ENCODE peak calls at places on chromosomes 3 and 15, in nine cellular contexts. One of them, this sample, is unnamed.

GRCh38 chr15:29449136-29449535 is 179.5 kb upstream of the NSMCE3 start:
- DNase-seq in left ventricle myocardium superior: no peak
- DNase-seq in neural crest cell: peak
- DNase-seq in activated CD4-positive, CD25-positive, alpha-beta regulatory T cell treated with anti-CD3 and anti-CD28 coated beads, Interleukin-2, amount 50 U/mL, for 16 hours: no peak
- DNase-seq in lower lobe of right lung: no peak
- DNase-seq in T-helper 2 cell: no peak
- DNase-seq in omental fat pad: no peak
- DNase-seq in Ammon's horn: no peak
- DNase-seq in SW480: peak
- DNase-seq in this sample: peak

GRCh38 chr3:54936561-54936960 is 8.7 kb upstream of the LRTM1 start:
- DNase-seq in T-helper 2 cell: no peak
- DNase-seq in Ammon's horn: no peak
- DNase-seq in neural crest cell: no peak
- DNase-seq in lower lobe of right lung: no peak
- DNase-seq in activated CD4-positive, CD25-positive, alpha-beta regulatory T cell treated with anti-CD3 and anti-CD28 coated beads, Interleukin-2, amount 50 U/mL, for 16 hours: no peak
- DNase-seq in omental fat pad: no peak
- DNase-seq in left ventricle myocardium superior: no peak
- DNase-seq in SW480: no peak
- DNase-seq in this sample: no peak

GRCh38 chr3:123611077-123611476 is 26.2 kb upstream of the HACD2 start:
- DNase-seq in activated CD4-positive, CD25-positive, alpha-beta regulatory T cell treated with anti-CD3 and anti-CD28 coated beads, Interleukin-2, amount 50 U/mL, for 16 hours: no peak
- DNase-seq in Ammon's horn: no peak
- DNase-seq in omental fat pad: no peak
- DNase-seq in T-helper 2 cell: no peak
- DNase-seq in SW480: no peak
- DNase-seq in lower lobe of right lung: no peak
- DNase-seq in left ventricle myocardium superior: no peak
- DNase-seq in neural crest cell: no peak
- DNase-seq in this sample: no peak

GRCh38 chr3:49357466-49358216 is 512 bp downstream of the GPX1 start:
- DNase-seq in left ventricle myocardium superior: peak
- DNase-seq in Ammon's horn: no peak
- DNase-seq in T-helper 2 cell: peak
- DNase-seq in omental fat pad: no peak
- DNase-seq in SW480: peak
- DNase-seq in activated CD4-positive, CD25-positive, alpha-beta regulatory T cell treated with anti-CD3 and anti-CD28 coated beads, Interleukin-2, amount 50 U/mL, for 16 hours: peak
- DNase-seq in neural crest cell: no peak
- DNase-seq in lower lobe of right lung: peak
- DNase-seq in this sample: peak

GRCh38 chr3:55285156-55285555 is 201.9 kb downstream of the WNT5A start:
- DNase-seq in omental fat pad: no peak
- DNase-seq in lower lobe of right lung: no peak
- DNase-seq in left ventricle myocardium superior: no peak
- DNase-seq in activated CD4-positive, CD25-positive, alpha-beta regulatory T cell treated with anti-CD3 and anti-CD28 coated beads, Interleukin-2, amount 50 U/mL, for 16 hours: no peak
- DNase-seq in Ammon's horn: no peak
- DNase-seq in T-helper 2 cell: no peak
- DNase-seq in SW480: no peak
- DNase-seq in neural crest cell: no peak
- DNase-seq in this sample: no peak

GRCh38 chr3:124033360-124034015 is 41.6 kb upstream of the ROPN1 start:
- DNase-seq in lower lobe of right lung: peak
- DNase-seq in activated CD4-positive, CD25-positive, alpha-beta regulatory T cell treated with anti-CD3 and anti-CD28 coated beads, Interleukin-2, amount 50 U/mL, for 16 hours: no peak
- DNase-seq in Ammon's horn: no peak
- DNase-seq in SW480: no peak
- DNase-seq in omental fat pad: no peak
- DNase-seq in left ventricle myocardium superior: peak
- DNase-seq in T-helper 2 cell: peak
- DNase-seq in neural crest cell: no peak
- DNase-seq in this sample: peak

GRCh38 chr15:99097441-99098410 is 7.2 kb upstream of the SYNM start:
- DNase-seq in activated CD4-positive, CD25-positive, alpha-beta regulatory T cell treated with anti-CD3 and anti-CD28 coated beads, Interleukin-2, amount 50 U/mL, for 16 hours: no peak
- DNase-seq in SW480: no peak
- DNase-seq in T-helper 2 cell: no peak
- DNase-seq in neural crest cell: no peak
- DNase-seq in omental fat pad: no peak
- DNase-seq in lower lobe of right lung: no peak
- DNase-seq in Ammon's horn: no peak
- DNase-seq in left ventricle myocardium superior: no peak
- DNase-seq in this sample: no peak

GRCh38 chr3:87309601-87310000 is 33.2 kb upstream of the POU1F1 start:
- DNase-seq in left ventricle myocardium superior: no peak
- DNase-seq in neural crest cell: no peak
- DNase-seq in omental fat pad: no peak
- DNase-seq in lower lobe of right lung: no peak
- DNase-seq in Ammon's horn: no peak
- DNase-seq in SW480: peak
- DNase-seq in T-helper 2 cell: no peak
- DNase-seq in activated CD4-positive, CD25-positive, alpha-beta regulatory T cell treated with anti-CD3 and anti-CD28 coated beads, Interleukin-2, amount 50 U/mL, for 16 hours: no peak
- DNase-seq in this sample: no peak

GRCh38 chr3:136919799-136920580 is 37.8 kb upstream of the IL20RB start:
- DNase-seq in left ventricle myocardium superior: no peak
- DNase-seq in SW480: no peak
- DNase-seq in activated CD4-positive, CD25-positive, alpha-beta regulatory T cell treated with anti-CD3 and anti-CD28 coated beads, Interleukin-2, amount 50 U/mL, for 16 hours: no peak
- DNase-seq in omental fat pad: no peak
- DNase-seq in lower lobe of right lung: no peak
- DNase-seq in neural crest cell: no peak
- DNase-seq in T-helper 2 cell: no peak
- DNase-seq in Ammon's horn: no peak
- DNase-seq in this sample: no peak

GRCh38 chr3:149003653-149004305 is 12.4 kb downstream of the GYG1 start:
- DNase-seq in neural crest cell: no peak
- DNase-seq in activated CD4-positive, CD25-positive, alpha-beta regulatory T cell treated with anti-CD3 and anti-CD28 coated beads, Interleukin-2, amount 50 U/mL, for 16 hours: no peak
- DNase-seq in left ventricle myocardium superior: no peak
- DNase-seq in omental fat pad: no peak
- DNase-seq in T-helper 2 cell: no peak
- DNase-seq in SW480: no peak
- DNase-seq in lower lobe of right lung: no peak
- DNase-seq in Ammon's horn: no peak
- DNase-seq in this sample: no peak

GRCh38 chr3:39222462-39222861 is 30.1 kb upstream of the XIRP1 start:
- DNase-seq in activated CD4-positive, CD25-positive, alpha-beta regulatory T cell treated with anti-CD3 and anti-CD28 coated beads, Interleukin-2, amount 50 U/mL, for 16 hours: no peak
- DNase-seq in omental fat pad: no peak
- DNase-seq in SW480: no peak
- DNase-seq in lower lobe of right lung: no peak
- DNase-seq in neural crest cell: no peak
- DNase-seq in left ventricle myocardium superior: no peak
- DNase-seq in T-helper 2 cell: no peak
- DNase-seq in Ammon's horn: no peak
- DNase-seq in this sample: no peak

GRCh38 chr3:185210621-185211157 is 43.2 kb downstream of the EHHADH start:
- DNase-seq in T-helper 2 cell: no peak
- DNase-seq in left ventricle myocardium superior: no peak
- DNase-seq in activated CD4-positive, CD25-positive, alpha-beta regulatory T cell treated with anti-CD3 and anti-CD28 coated beads, Interleukin-2, amount 50 U/mL, for 16 hours: no peak
- DNase-seq in SW480: no peak
- DNase-seq in lower lobe of right lung: no peak
- DNase-seq in Ammon's horn: peak
- DNase-seq in neural crest cell: no peak
- DNase-seq in omental fat pad: no peak
- DNase-seq in this sample: no peak

GRCh38 chr3:43185656-43186375 is 79.9 kb upstream of the POMGNT2 start:
- DNase-seq in SW480: peak
- DNase-seq in activated CD4-positive, CD25-positive, alpha-beta regulatory T cell treated with anti-CD3 and anti-CD28 coated beads, Interleukin-2, amount 50 U/mL, for 16 hours: no peak
- DNase-seq in neural crest cell: no peak
- DNase-seq in Ammon's horn: no peak
- DNase-seq in T-helper 2 cell: no peak
- DNase-seq in lower lobe of right lung: no peak
- DNase-seq in left ventricle myocardium superior: no peak
- DNase-seq in omental fat pad: no peak
- DNase-seq in this sample: no peak

GRCh38 chr3:187986514-187986934 is 167.4 kb upstream of the LPP start:
- DNase-seq in T-helper 2 cell: no peak
- DNase-seq in left ventricle myocardium superior: no peak
- DNase-seq in Ammon's horn: no peak
- DNase-seq in omental fat pad: no peak
- DNase-seq in neural crest cell: no peak
- DNase-seq in SW480: peak
- DNase-seq in activated CD4-positive, CD25-positive, alpha-beta regulatory T cell treated with anti-CD3 and anti-CD28 coated beads, Interleukin-2, amount 50 U/mL, for 16 hours: no peak
- DNase-seq in lower lobe of right lung: no peak
- DNase-seq in this sample: no peak

GRCh38 chr15:58549013-58549779 is 117.4 kb downstream of the LIPC start:
- DNase-seq in left ventricle myocardium superior: no peak
- DNase-seq in lower lobe of right lung: no peak
- DNase-seq in omental fat pad: no peak
- DNase-seq in neural crest cell: no peak
- DNase-seq in Ammon's horn: no peak
- DNase-seq in T-helper 2 cell: no peak
- DNase-seq in activated CD4-positive, CD25-positive, alpha-beta regulatory T cell treated with anti-CD3 and anti-CD28 coated beads, Interleukin-2, amount 50 U/mL, for 16 hours: no peak
- DNase-seq in SW480: no peak
- DNase-seq in this sample: no peak

GRCh38 chr3:163779396-163780344 is 1298.6 kb downstream of the SI start:
- DNase-seq in SW480: peak
- DNase-seq in neural crest cell: no peak
- DNase-seq in Ammon's horn: no peak
- DNase-seq in lower lobe of right lung: no peak
- DNase-seq in left ventricle myocardium superior: no peak
- DNase-seq in activated CD4-positive, CD25-positive, alpha-beta regulatory T cell treated with anti-CD3 and anti-CD28 coated beads, Interleukin-2, amount 50 U/mL, for 16 hours: no peak
- DNase-seq in T-helper 2 cell: no peak
- DNase-seq in omental fat pad: no peak
- DNase-seq in this sample: no peak

GRCh38 chr15:41940441-41940857 is 31.9 kb downstream of the EHD4 start:
- DNase-seq in lower lobe of right lung: no peak
- DNase-seq in Ammon's horn: no peak
- DNase-seq in left ventricle myocardium superior: no peak
- DNase-seq in omental fat pad: no peak
- DNase-seq in SW480: peak
- DNase-seq in neural crest cell: no peak
- DNase-seq in T-helper 2 cell: no peak
- DNase-seq in activated CD4-positive, CD25-positive, alpha-beta regulatory T cell treated with anti-CD3 and anti-CD28 coated beads, Interleukin-2, amount 50 U/mL, for 16 hours: peak
- DNase-seq in this sample: no peak

GRCh38 chr3:57911588-57911987 is 96.6 kb upstream of the FLNB start:
- DNase-seq in T-helper 2 cell: no peak
- DNase-seq in omental fat pad: no peak
- DNase-seq in Ammon's horn: no peak
- DNase-seq in SW480: peak
- DNase-seq in lower lobe of right lung: no peak
- DNase-seq in activated CD4-positive, CD25-positive, alpha-beta regulatory T cell treated with anti-CD3 and anti-CD28 coated beads, Interleukin-2, amount 50 U/mL, for 16 hours: no peak
- DNase-seq in left ventricle myocardium superior: no peak
- DNase-seq in neural crest cell: no peak
- DNase-seq in this sample: no peak

GRCh38 chr3:45927881-45928280 is 15.4 kb upstream of the CXCR6 start:
- DNase-seq in Ammon's horn: no peak
- DNase-seq in omental fat pad: no peak
- DNase-seq in activated CD4-positive, CD25-positive, alpha-beta regulatory T cell treated with anti-CD3 and anti-CD28 coated beads, Interleukin-2, amount 50 U/mL, for 16 hours: no peak
- DNase-seq in T-helper 2 cell: no peak
- DNase-seq in lower lobe of right lung: no peak
- DNase-seq in neural crest cell: no peak
- DNase-seq in left ventricle myocardium superior: no peak
- DNase-seq in SW480: no peak
- DNase-seq in this sample: no peak

GRCh38 chr3:53071882-53072431 is 26.1 kb upstream of the SFMBT1 start:
- DNase-seq in Ammon's horn: no peak
- DNase-seq in left ventricle myocardium superior: peak
- DNase-seq in activated CD4-positive, CD25-positive, alpha-beta regulatory T cell treated with anti-CD3 and anti-CD28 coated beads, Interleukin-2, amount 50 U/mL, for 16 hours: no peak
- DNase-seq in SW480: no peak
- DNase-seq in lower lobe of right lung: no peak
- DNase-seq in neural crest cell: no peak
- DNase-seq in omental fat pad: no peak
- DNase-seq in T-helper 2 cell: no peak
- DNase-seq in this sample: no peak

GRCh38 chr15:51751687-51752683 is 588 bp downstream of the TMOD2 start:
- DNase-seq in left ventricle myocardium superior: peak
- DNase-seq in activated CD4-positive, CD25-positive, alpha-beta regulatory T cell treated with anti-CD3 and anti-CD28 coated beads, Interleukin-2, amount 50 U/mL, for 16 hours: no peak
- DNase-seq in Ammon's horn: peak
- DNase-seq in SW480: peak
- DNase-seq in omental fat pad: no peak
- DNase-seq in T-helper 2 cell: no peak
- DNase-seq in lower lobe of right lung: peak
- DNase-seq in neural crest cell: peak
- DNase-seq in this sample: peak

GRCh38 chr3:194575484-194576210 is 57.6 kb downstream of the TMEM44 start:
- DNase-seq in activated CD4-positive, CD25-positive, alpha-beta regulatory T cell treated with anti-CD3 and anti-CD28 coated beads, Interleukin-2, amount 50 U/mL, for 16 hours: no peak
- DNase-seq in lower lobe of right lung: no peak
- DNase-seq in Ammon's horn: no peak
- DNase-seq in omental fat pad: no peak
- DNase-seq in left ventricle myocardium superior: no peak
- DNase-seq in neural crest cell: no peak
- DNase-seq in SW480: no peak
- DNase-seq in T-helper 2 cell: no peak
- DNase-seq in this sample: no peak

GRCh38 chr15:79918278-79918677 is 21.5 kb upstream of the MTHFS start:
- DNase-seq in activated CD4-positive, CD25-positive, alpha-beta regulatory T cell treated with anti-CD3 and anti-CD28 coated beads, Interleukin-2, amount 50 U/mL, for 16 hours: no peak
- DNase-seq in omental fat pad: no peak
- DNase-seq in neural crest cell: no peak
- DNase-seq in lower lobe of right lung: peak
- DNase-seq in T-helper 2 cell: no peak
- DNase-seq in Ammon's horn: no peak
- DNase-seq in SW480: no peak
- DNase-seq in left ventricle myocardium superior: no peak
- DNase-seq in this sample: peak

GRCh38 chr15:92159906-92160841 is 233.5 kb upstream of the ST8SIA2 start:
- DNase-seq in lower lobe of right lung: no peak
- DNase-seq in neural crest cell: no peak
- DNase-seq in activated CD4-positive, CD25-positive, alpha-beta regulatory T cell treated with anti-CD3 and anti-CD28 coated beads, Interleukin-2, amount 50 U/mL, for 16 hours: no peak
- DNase-seq in T-helper 2 cell: no peak
- DNase-seq in omental fat pad: no peak
- DNase-seq in left ventricle myocardium superior: no peak
- DNase-seq in Ammon's horn: peak
- DNase-seq in SW480: peak
- DNase-seq in this sample: no peak

This sample was measured in nephron progenitor cell.